ENCODE peak calls at places on chromosomes 5 and 9, in ten cellular contexts. G is DMS153; S is cardiac fibroblast; D is stimulated activated CD4-positive, alpha-beta T cell treated with anti-CD3 and anti-CD28 coated beads, Interleukin-1b, Interleukin-23, amount 100 ng/mL, for 24 hours; W is coronary artery; M is T-helper 1 cell; P is ACHN; R is ELR; I is head of caudate nucleus; Y is activated T-cell treated with anti-CD3 and anti-CD28 coated beads for 48 hours. F is an unnamed sample.
A peak's percentile ranks its signal among the peaks of the same experiment; 100 is the strongest.

GRCh38 chr9:75539558-75539957 is 350.9 kb upstream of the PCSK5 start:
- DNase-seq in Y (no peak), P (no peak), R (no peak), G (no peak), D (no peak), I (no peak), W (no peak), M (no peak), S (no peak), F (no peak)

GRCh38 chr5:60334281-60334713 is 365.7 kb downstream of the DEPDC1B start:
- DNase-seq in Y (no peak), D (no peak), R (peak; percentile 82), S (peak; percentile 37), I (no peak), G (no peak), P (peak; percentile 2), M (no peak), W (no peak), F (no peak)

GRCh38 chr5:131661931-131662330 is 26.9 kb upstream of the RAPGEF6 start:
- DNase-seq in S (no peak), R (no peak), W (no peak), D (no peak), M (no peak), I (no peak), P (no peak), Y (no peak), G (no peak), F (no peak)

GRCh38 chr5:181243020-181243520 is 636 bp downstream of the RACK1 start:
- DNase-seq in R (peak; percentile 27), I (no peak), G (no peak), S (no peak), Y (no peak), P (peak; percentile 9), W (no peak), D (no peak), M (no peak), F (no peak)

GRCh38 chr9:109556061-109556460 is 58.0 kb upstream of the PTPN3 start:
- DNase-seq in M (no peak), P (no peak), I (no peak), D (no peak), S (no peak), G (no peak), Y (no peak), W (no peak), R (no peak), F (no peak)

GRCh38 chr5:59789197-59789596 is 104.3 kb downstream of the PDE4D start:
- DNase-seq in I (no peak), R (no peak), S (peak; percentile 52), Y (no peak), D (no peak), G (no peak), M (no peak), P (no peak), W (no peak), F (no peak)

GRCh38 chr9:78001946-78002731 is 29.5 kb downstream of the GNAQ start:
- DNase-seq in G (no peak), Y (no peak), R (peak; percentile 75), D (no peak), W (no peak), I (no peak), P (no peak), S (peak; percentile 20), M (no peak), F (no peak)

GRCh38 chr5:141663506-141663905 is 12.3 kb upstream of the FCHSD1 start:
- DNase-seq in Y (no peak), P (no peak), R (no peak), W (no peak), I (no peak), S (no peak), D (no peak), G (no peak), M (no peak), F (no peak)

GRCh38 chr5:151101151-151101550 is 20.3 kb upstream of the TNIP1 start:
- DNase-seq in G (no peak), Y (no peak), W (no peak), I (no peak), M (no peak), R (no peak), D (no peak), S (peak; percentile 17), P (no peak), F (no peak)

GRCh38 chr9:37395229-37395628 is 27.3 kb upstream of the GRHPR start:
- DNase-seq in Y (no peak), S (no peak), I (no peak), P (no peak), D (no peak), W (no peak), M (no peak), G (no peak), R (no peak), F (no peak)

GRCh38 chr9:70409280-70409679 is 5.2 kb downstream of the KLF9 start:
- DNase-seq in W (no peak), S (peak; percentile 56), R (no peak), M (no peak), I (no peak), G (no peak), D (no peak), P (no peak), Y (no peak), F (no peak)

GRCh38 chr5:44299394-44299793 is 89.8 kb downstream of the FGF10 start:
- DNase-seq in W (no peak), G (no peak), I (no peak), R (no peak), D (no peak), S (no peak), M (no peak), P (no peak), Y (no peak), F (no peak)

GRCh38 chr5:136957428-136957827 is 541.7 kb downstream of the SPOCK1 start:
- DNase-seq in R (no peak), D (no peak), M (no peak), S (no peak), G (no peak), P (no peak), I (no peak), W (no peak), Y (no peak), F (no peak)

F was measured in Kasumi-1.